ENCODE peak calls at places on chromosome 19, in nine cellular contexts. Y is right lobe of liver; E is endothelial cell; T is CD4-positive, alpha-beta T cell; M is colonic mucosa; C is K562; Q is AG04450; I is breast epithelium; Z is thoracic aorta. R is an unnamed sample.

GRCh38 chr19:8321760-8322637 is 703 bp downstream of the RPS28 start:
- DNase-seq in I (no peak), Y (no peak), E (no peak), Q (no peak), Z (no peak), C (peak; percentile 25), T (no peak), M (no peak), R (no peak)

GRCh38 chr19:54035215-54036178 is 28.2 kb downstream of the VSTM1 start:
- DNase-seq in E (no peak), M (no peak), I (no peak), Y (no peak), T (no peak), Z (no peak), C (peak; percentile 1), Q (peak; percentile 50), R (no peak)

GRCh38 chr19:56504581-56504980 is 3.1 kb upstream of the ZNF471 start:
- DNase-seq in C (no peak), Q (no peak), I (no peak), E (no peak), Z (no peak), T (no peak), M (no peak), Y (no peak), R (no peak)

GRCh38 chr19:18871543-18871942 is 24.4 kb downstream of the CERS1 start:
- DNase-seq in Z (no peak), Y (no peak), Q (no peak), I (no peak), M (no peak), C (peak; percentile 45), E (no peak), T (no peak), R (no peak)

GRCh38 chr19:3298853-3299449 is 67.4 kb upstream of the NFIC start:
- DNase-seq in T (no peak), Q (no peak), M (no peak), Z (no peak), C (no peak), E (no peak), I (no peak), Y (no peak), R (no peak)

GRCh38 chr19:17385878-17386611 is 8.0 kb downstream of the CCDC194 start:
- DNase-seq in E (peak; percentile 84), I (no peak), Q (no peak), Z (no peak), M (peak; percentile 63), T (peak; percentile 44), Y (peak; percentile 65), C (peak; percentile 76), R (peak; percentile 81)

GRCh38 chr19:55175117-55175867 is 4.8 kb downstream of the SYT5 start:
- DNase-seq in E (no peak), Y (no peak), Q (no peak), I (no peak), T (no peak), M (no peak), C (peak; percentile 96), Z (no peak), R (no peak)

GRCh38 chr19:17402982-17403855 is 2.2 kb downstream of the BST2 start:
- DNase-seq in Q (no peak), Z (no peak), E (peak; percentile 67), Y (no peak), C (peak; percentile 98), I (no peak), M (no peak), T (no peak), R (no peak)

GRCh38 chr19:12647490-12648071 is 19.0 kb downstream of the MAN2B1 start:
- DNase-seq in E (no peak), Q (no peak), I (no peak), C (peak; percentile 90), Z (no peak), Y (peak; percentile 58), M (peak; percentile 87), T (peak; percentile 23), R (peak; percentile 94)

GRCh38 chr19:9406798-9407352 is 28.5 kb downstream of the ZNF266 start:
- DNase-seq in Z (no peak), I (peak; percentile 23), C (peak; percentile 78), M (peak; percentile 79), Q (peak; percentile 55), E (no peak), Y (no peak), T (peak; percentile 31), R (peak; percentile 65)

GRCh38 chr19:15432629-15433518 is 14.1 kb upstream of the AKAP8L start:
- DNase-seq in T (peak; percentile 85), E (peak; percentile 96), M (peak; percentile 93), Z (peak; percentile 45), Y (peak; percentile 94), C (peak; percentile 96), I (peak; percentile 78), Q (peak; percentile 72), R (peak; percentile 97)

GRCh38 chr19:1970003-1970805 is 29.2 kb downstream of the CSNK1G2 start:
- DNase-seq in Y (no peak), T (no peak), E (no peak), C (no peak), I (no peak), Q (no peak), M (no peak), Z (no peak), R (no peak)

GRCh38 chr19:47781590-47782318 is 3.3 kb downstream of the SELENOW start:
- DNase-seq in E (no peak), C (no peak), Q (no peak), I (peak; percentile 45), T (no peak), Z (no peak), M (peak; percentile 41), Y (no peak), R (no peak)

DNA sequence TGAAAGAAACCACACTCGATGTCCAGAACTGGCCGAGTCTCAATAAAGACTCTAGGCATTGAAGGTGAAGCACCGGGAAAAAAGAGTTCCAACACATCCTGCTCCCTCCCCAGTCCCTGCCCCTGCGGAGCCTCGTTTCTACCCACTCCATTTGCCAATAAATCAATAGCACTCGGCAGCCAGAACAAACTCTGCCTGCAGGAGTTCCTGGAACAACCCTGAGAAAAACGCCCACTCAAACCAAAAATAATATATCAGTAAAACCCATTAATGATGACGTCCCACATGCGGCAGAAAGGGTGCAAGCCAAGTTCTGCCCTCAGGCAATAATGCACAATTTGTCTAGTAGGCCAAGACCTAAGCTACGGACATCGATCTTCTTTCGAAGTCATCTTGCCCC is 41.0 kb downstream of the PDCD5 start:
- DNase-seq in I (no peak), Y (no peak), C (no peak), T (no peak), M (no peak), Z (no peak), E (no peak), Q (no peak), R (no peak)
- TF ChIP-seq CTCF in I (no peak), Y (no peak), C (no peak), T (no peak), M (no peak), Z (no peak), E (no peak), Q (no peak), R (no peak)

GRCh38 chr19:6417713-6418561 is 6.7 kb downstream of the KHSRP start:
- DNase-seq in I (no peak), M (no peak), Y (no peak), Z (no peak), E (peak; percentile 34), C (no peak), Q (no peak), T (no peak), R (no peak)
- TF ChIP-seq CTCF in I (no peak), M (no peak), Y (peak; percentile 43), Z (no peak), E (no peak), C (peak; percentile 25), Q (peak; percentile 40), T (no peak), R (no peak)

DNA sequence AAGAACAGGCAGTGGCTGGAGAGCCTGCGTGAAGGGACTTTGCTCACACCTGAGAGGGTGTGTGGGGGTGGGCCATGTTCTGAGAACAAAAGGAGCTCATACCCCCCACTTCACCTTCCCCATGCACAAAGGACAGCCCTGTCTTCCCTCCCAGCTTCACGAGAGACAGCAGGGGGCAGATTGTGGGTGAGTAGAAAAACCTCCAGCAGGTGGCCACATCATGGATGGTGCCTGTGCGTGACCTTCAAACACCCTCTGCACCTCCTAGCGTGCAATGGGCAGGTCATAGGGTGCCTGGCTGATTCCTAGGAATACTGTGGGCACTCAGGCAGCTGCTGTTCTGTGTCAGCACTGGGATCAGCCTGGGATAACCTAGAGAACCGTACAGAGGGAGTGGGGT is 36.3 kb upstream of the PSG9 start:
- DNase-seq in E (no peak), Z (no peak), Q (no peak), C (peak; percentile 15), Y (no peak), M (no peak), T (no peak), I (no peak), R (no peak)
- TF ChIP-seq CTCF in E (no peak), Z (no peak), Q (peak; percentile 4), C (peak; percentile 87), Y (no peak), M (no peak), T (no peak), I (no peak), R (no peak)

GRCh38 chr19:28980236-28980868 is 232.6 kb downstream of the UQCRFS1 start:
- DNase-seq in I (no peak), Q (no peak), C (no peak), Z (no peak), E (no peak), Y (no peak), T (no peak), M (no peak), R (no peak)
- TF ChIP-seq CTCF in I (no peak), Q (peak; percentile 58), C (no peak), Z (no peak), E (no peak), Y (no peak), T (no peak), M (no peak), R (no peak)

GRCh38 chr19:49070416-49070815 is 2.1 kb downstream of the KCNA7 start:
- DNase-seq in Q (no peak), T (no peak), Z (no peak), M (no peak), E (no peak), I (no peak), Y (no peak), C (no peak), R (no peak)
- TF ChIP-seq CTCF in Q (no peak), T (no peak), Z (no peak), M (no peak), E (no peak), I (no peak), Y (no peak), C (no peak), R (no peak)

DNA sequence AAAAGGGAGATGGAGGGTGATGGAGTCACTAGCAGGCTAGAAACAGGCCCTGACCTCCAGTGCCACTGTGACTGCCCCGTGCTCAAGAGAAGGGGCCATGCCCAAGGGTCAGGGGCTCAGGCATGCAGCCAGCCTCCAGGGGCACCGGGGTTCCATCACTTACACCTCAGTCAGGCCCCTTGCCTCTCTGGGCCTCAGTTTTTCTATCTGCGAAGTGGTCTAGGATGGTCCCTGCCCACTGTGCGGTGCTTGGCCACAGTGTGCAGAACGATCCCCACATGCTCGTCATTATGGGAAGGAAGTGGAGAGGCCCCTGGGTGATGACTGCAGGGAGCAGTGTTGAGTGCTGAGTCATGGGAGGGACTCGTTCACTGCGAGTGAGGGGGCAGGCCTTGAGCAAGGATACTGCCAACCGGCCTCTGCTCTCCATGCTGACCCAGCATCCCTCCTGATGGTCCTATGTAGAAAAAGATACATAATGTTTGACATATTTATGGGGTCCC is 23.1 kb downstream of the TMED1 start:
- DNase-seq in E (no peak), I (no peak), T (no peak), C (peak; percentile 85), Y (no peak), Q (peak; percentile 87), M (no peak), Z (peak; percentile 40), R (no peak)
- TF ChIP-seq CTCF in E (no peak), I (no peak), T (no peak), C (peak; percentile 15), Y (no peak), Q (peak; percentile 4), M (no peak), Z (no peak), R (no peak)

GRCh38 chr19:4523306-4524110 is 5.2 kb upstream of the PLIN4 start:
- DNase-seq in E (peak; percentile 60), T (no peak), Y (peak; percentile 77), Q (no peak), C (peak; percentile 80), I (no peak), M (peak; percentile 55), Z (no peak), R (peak; percentile 74)
- TF ChIP-seq CTCF in E (peak; percentile 75), T (peak; percentile 41), Y (peak; percentile 78), Q (peak; percentile 63), C (peak; percentile 89), I (peak; percentile 25), M (peak; percentile 56), Z (peak; percentile 41), R (peak; percentile 48)